ENCODE peak calls at places on chromosomes 13 and 19, in five cellular contexts. O, T, F, J and Q are unnamed samples.

GRCh38 chr19:16376649-16377048 is 52.0 kb downstream of the KLF2 start:
- DNase-seq in O (no peak), T (no peak), F (peak; percentile 34), J (peak; percentile 82), Q (no peak)

GRCh38 chr19:9913237-9914000 is 22.9 kb downstream of the OLFM2 start:
- DNase-seq in O (no peak), T (peak; percentile 67), F (peak; percentile 68), J (peak; percentile 89), Q (no peak)

GRCh38 chr19:38545596-38545995 is 72.2 kb downstream of the MAP4K1 start:
- DNase-seq in O (no peak), T (no peak), F (no peak), J (no peak), Q (no peak)

GRCh38 chr13:29975287-29975686 is 124.9 kb upstream of the UBL3 start:
- DNase-seq in O (no peak), T (no peak), F (no peak), J (no peak), Q (no peak)

GRCh38 chr13:34749046-34749445 is 193.0 kb upstream of the NBEA start:
- DNase-seq in O (no peak), T (no peak), F (no peak), J (no peak), Q (no peak)

GRCh38 chr13:96796234-96796633 is 198.0 kb downstream of the OXGR1 start:
- DNase-seq in O (no peak), T (no peak), F (no peak), J (no peak), Q (no peak)

GRCh38 chr19:36113895-36114762 is 546 bp downstream of the POLR2I start:
- DNase-seq in O (peak; percentile 50), T (peak; percentile 61), F (peak; percentile 45), J (no peak), Q (no peak)

GRCh38 chr19:50548191-50549058 is 19.8 kb downstream of the LRRC4B start:
- DNase-seq in O (no peak), T (no peak), F (no peak), J (no peak), Q (no peak)

GRCh38 chr13:40457844-40458243 is 208.6 kb downstream of the FOXO1 start:
- DNase-seq in O (no peak), T (no peak), F (no peak), J (no peak), Q (no peak)

GRCh38 chr19:4844348-4845179 is 13.1 kb upstream of the TICAM1 start:
- DNase-seq in O (no peak), T (no peak), F (no peak), J (no peak), Q (peak; percentile 39)

GRCh38 chr13:112806761-112807652 is 117.2 kb downstream of the ATP11A start:
- DNase-seq in O (no peak), T (no peak), F (no peak), J (peak; percentile 44), Q (no peak)

GRCh38 chr13:66405908-66406802 is 824.0 kb downstream of the PCDH9 start:
- DNase-seq in O (no peak), T (peak; percentile 3), F (peak; percentile 37), J (no peak), Q (no peak)

GRCh38 chr19:45883881-45884681 is 1.9 kb downstream of the IRF2BP1 start:
- DNase-seq in O (peak; percentile 50), T (peak; percentile 14), F (no peak), J (peak; percentile 87), Q (no peak)

GRCh38 chr13:110683203-110683883 is 22.6 kb downstream of the CARS2 start:
- DNase-seq in O (no peak), T (no peak), F (no peak), J (no peak), Q (no peak)

GRCh38 chr13:100667894-100668293 is 6.7 kb downstream of the TMTC4 start:
- DNase-seq in O (no peak), T (no peak), F (no peak), J (peak; percentile 32), Q (no peak)

GRCh38 chr13:95779522-95779921 is 102.6 kb downstream of the DNAJC3 start:
- DNase-seq in O (no peak), T (no peak), F (no peak), J (no peak), Q (no peak)

GRCh38 chr13:110432522-110432921 is 125.4 kb downstream of the COL4A2 start:
- DNase-seq in O (no peak), T (no peak), F (no peak), J (no peak), Q (no peak)

GRCh38 chr19:45712699-45713067 is 18.0 kb downstream of the FBXO46 start:
- DNase-seq in O (peak; percentile 32), T (no peak), F (no peak), J (peak; percentile 80), Q (no peak)

GRCh38 chr13:77034883-77035282 is 7.9 kb upstream of the FBXL3 start:
- DNase-seq in O (no peak), T (no peak), F (no peak), J (no peak), Q (no peak)

GRCh38 chr13:51797664-51798488 is 6.1 kb downstream of the DHRS12 start:
- DNase-seq in O (no peak), T (peak; percentile 85), F (peak; percentile 64), J (no peak), Q (no peak)

GRCh38 chr13:51643114-51643881 is 59.0 kb downstream of the WDFY2 start:
- DNase-seq in O (no peak), T (no peak), F (no peak), J (no peak), Q (no peak)

GRCh38 chr19:39996218-39996810 is 546 bp upstream of the ZNF546 start:
- DNase-seq in O (no peak), T (peak; percentile 31), F (no peak), J (no peak), Q (no peak)

GRCh38 chr13:44921931-44922758 is 67.1 kb downstream of the NUFIP1 start:
- DNase-seq in O (no peak), T (peak; percentile 65), F (no peak), J (no peak), Q (no peak)

GRCh38 chr19:46296722-46297431 is at the start of gene HIF3A:
- DNase-seq in O (peak; percentile 78), T (peak; percentile 97), F (peak; percentile 98), J (peak; percentile 74), Q (peak; percentile 67)

GRCh38 chr19:55536951-55537740 is at the start of gene SBK2:
- DNase-seq in O (no peak), T (no peak), F (peak; percentile 96), J (peak; percentile 79), Q (no peak)

GRCh38 chr19:1401138-1401888 is at the start of gene GAMT:
- DNase-seq in O (no peak), T (peak; percentile 81), F (peak; percentile 76), J (peak; percentile 92), Q (no peak)

GRCh38 chr19:1402411-1403070 is 1.2 kb upstream of the GAMT start:
- DNase-seq in O (no peak), T (no peak), F (no peak), J (peak; percentile 79), Q (no peak)

GRCh38 chr19:1400281-1401137 is 833 bp downstream of the GAMT start:
- DNase-seq in O (no peak), T (peak; percentile 82), F (peak; percentile 40), J (peak; percentile 84), Q (peak; percentile 68)

GRCh38 chr19:1399745-1400144 is 1.6 kb downstream of the GAMT start:
- DNase-seq in O (no peak), T (no peak), F (no peak), J (peak; percentile 71), Q (no peak)

GRCh38 chr19:1401889-1402217 is 511 bp upstream of the GAMT start:
- DNase-seq in O (no peak), T (no peak), F (no peak), J (no peak), Q (no peak)
- H3K4me1 ChIP-seq in O (peaks cover 19% of the 10 kb centered on the region), T (peaks cover 8% of the 10 kb centered on the region), F (no peaks in the 10 kb centered on the region), J (peaks cover 24% of the 10 kb centered on the region), Q (peaks cover 22% of the 10 kb centered on the region)

DNA sequence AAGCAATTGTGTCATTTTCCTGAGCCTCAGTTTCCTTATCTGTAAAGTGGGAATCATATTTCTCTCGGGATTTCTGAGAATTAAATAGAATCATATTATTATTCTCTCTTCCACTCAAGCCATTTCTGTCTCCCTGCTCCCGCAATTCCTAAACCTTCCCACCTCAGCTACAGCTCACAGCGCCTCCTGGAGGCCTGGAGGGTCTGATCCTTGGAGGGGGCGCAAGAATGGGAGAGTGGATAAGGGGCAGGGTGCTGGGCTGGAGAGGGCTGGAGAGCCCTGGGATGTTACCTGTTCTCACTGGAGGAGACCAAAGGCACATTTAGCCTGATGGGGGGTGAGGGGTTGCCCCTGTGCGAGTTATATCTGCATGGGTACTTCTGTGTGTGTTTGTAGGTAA is 31.1 kb upstream of the CYP2S1 start:
- DNase-seq in O (no peak), T (no peak), F (no peak), J (no peak), Q (no peak)
- TF ChIP-seq CTCF in O (no peak), T (no peak), F (peak; percentile 34), J (no peak), Q (no peak)

GRCh38 chr13:21011378-21011777 is 50.0 kb downstream of the LATS2 start:
- DNase-seq in O (no peak), T (no peak), F (no peak), J (no peak), Q (no peak)

GRCh38 chr13:21012211-21012610 is 49.2 kb downstream of the LATS2 start:
- DNase-seq in O (no peak), T (no peak), F (no peak), J (no peak), Q (no peak)

GRCh38 chr13:21012841-21013681 is 48.3 kb downstream of the LATS2 start:
- DNase-seq in O (no peak), T (no peak), F (no peak), J (no peak), Q (no peak)

GRCh38 chr13:21009036-21009435 is 52.4 kb downstream of the LATS2 start:
- DNase-seq in O (no peak), T (no peak), F (no peak), J (no peak), Q (no peak)

GRCh38 chr13:21010621-21011020 is 50.8 kb downstream of the LATS2 start:
- DNase-seq in O (no peak), T (no peak), F (no peak), J (no peak), Q (no peak)
- H3K4me1 ChIP-seq in O (peaks cover 18% of the 10 kb centered on the region), T (peaks cover 37% of the 10 kb centered on the region), F (peaks cover 11% of the 10 kb centered on the region), J (peaks cover 38% of the 10 kb centered on the region), Q (peaks cover 65% of the 10 kb centered on the region)

DNA sequence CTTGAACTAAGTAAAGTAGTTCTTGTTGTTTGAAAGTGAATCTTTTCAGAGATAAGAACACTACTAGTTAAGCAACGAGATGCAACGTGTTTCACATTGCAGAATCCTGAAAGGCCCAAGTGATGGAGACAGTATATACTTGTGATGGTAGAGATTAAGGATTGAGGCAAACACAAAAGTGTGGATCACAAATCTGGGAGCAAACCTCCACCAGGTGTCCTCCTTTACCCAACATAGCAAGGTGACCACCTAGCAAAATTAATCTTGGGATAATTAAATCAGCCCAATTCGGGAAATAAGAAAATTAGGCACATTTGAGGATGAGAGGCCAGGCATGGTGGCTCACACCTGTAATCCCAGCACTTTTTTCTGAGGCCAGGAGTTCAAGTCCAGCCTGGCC is 563.9 kb downstream of the DACH1 start:
- DNase-seq in O (no peak), T (no peak), F (no peak), J (no peak), Q (no peak)
- TF ChIP-seq CTCF in O (no peak), T (no peak), F (peak; percentile 38), J (no peak), Q (no peak)

GRCh38 chr19:1258161-1258492 is 9.7 kb downstream of the MIDN start:
- DNase-seq in O (no peak), T (no peak), F (no peak), J (no peak), Q (no peak)
- H3K4me1 ChIP-seq in O (peaks cover 45% of the 10 kb centered on the region), T (peaks cover 77% of the 10 kb centered on the region), F (peaks cover 41% of the 10 kb centered on the region), J (peaks cover 97% of the 10 kb centered on the region), Q (peaks cover 93% of the 10 kb centered on the region)